ENCODE peak calls at places on chromosomes 7 and 10, in seven cellular contexts. Y is A172, A is NCI-H774, J is mammary epithelial cell, I is IMR-90, K is T-helper 17 cell, Q is T-cell. C is an unnamed sample.

GRCh38 chr10:24132741-24133140 is 76.2 kb upstream of the KIAA1217 start:
- DNase-seq in Y (peak), A (no peak), J (peak), I (no peak), K (no peak), Q (no peak), C (no peak)

GRCh38 chr10:32459072-32459703 is 13.2 kb downstream of the CCDC7 start:
- DNase-seq in Y (no peak), A (no peak), J (no peak), I (no peak), K (peak), Q (peak), C (no peak)

GRCh38 chr10:478471-479245 is 210.8 kb downstream of the DIP2C start:
- DNase-seq in Y (no peak), A (no peak), J (peak), I (no peak), K (no peak), Q (no peak), C (peak)

GRCh38 chr10:11828682-11829284 is 5.6 kb downstream of the PROSER2 start:
- DNase-seq in Y (no peak), A (no peak), J (no peak), I (no peak), K (no peak), Q (no peak), C (no peak)

GRCh38 chr7:6167004-6167551 is 105.3 kb downstream of the CYTH3 start:
- DNase-seq in Y (no peak), A (no peak), J (no peak), I (no peak), K (no peak), Q (no peak), C (no peak)

GRCh38 chr7:157150825-157151412 is 12.2 kb downstream of the UBE3C start:
- DNase-seq in Y (no peak), A (no peak), J (no peak), I (peak), K (no peak), Q (no peak), C (no peak)

GRCh38 chr10:98425511-98426352 is 10.8 kb upstream of the PYROXD2 start:
- DNase-seq in Y (peak), A (no peak), J (peak), I (peak), K (no peak), Q (peak), C (no peak)

GRCh38 chr7:136868496-136869005 is at the start of gene CHRM2:
- DNase-seq in Y (no peak), A (peak), J (peak), I (peak), K (no peak), Q (no peak), C (no peak)

GRCh38 chr10:99560277-99561126 is 27.8 kb downstream of the NKX2-3 start:
- DNase-seq in Y (peak), A (no peak), J (peak), I (peak), K (no peak), Q (no peak), C (no peak)

GRCh38 chr7:145169908-145170307 is 334.1 kb upstream of the TPK1 start:
- DNase-seq in Y (peak), A (peak), J (no peak), I (no peak), K (no peak), Q (no peak), C (no peak)

GRCh38 chr7:149205690-149206381 is 10.5 kb downstream of the ZNF282 start:
- DNase-seq in Y (no peak), A (no peak), J (no peak), I (no peak), K (no peak), Q (no peak), C (no peak)

GRCh38 chr7:54546081-54546985 is 4.2 kb downstream of the VSTM2A start:
- DNase-seq in Y (no peak), A (peak), J (no peak), I (no peak), K (no peak), Q (no peak), C (no peak)

GRCh38 chr10:129161184-129161583 is 305.9 kb upstream of the MGMT start:
- DNase-seq in Y (no peak), A (no peak), J (peak), I (peak), K (no peak), Q (no peak), C (no peak)

GRCh38 chr7:10643545-10643944 is 330.1 kb upstream of the PHF14 start:
- DNase-seq in Y (no peak), A (no peak), J (no peak), I (no peak), K (no peak), Q (no peak), C (no peak)

GRCh38 chr10:11150255-11150731 is 132.6 kb downstream of the CELF2 start:
- DNase-seq in Y (no peak), A (no peak), J (no peak), I (no peak), K (peak), Q (peak), C (no peak)

GRCh38 chr10:85612833-85613232 is 753.8 kb downstream of the GRID1 start:
- DNase-seq in Y (no peak), A (no peak), J (no peak), I (no peak), K (no peak), Q (no peak), C (no peak)

GRCh38 chr7:11830004-11830403 is 2.0 kb downstream of the THSD7A start:
- DNase-seq in Y (no peak), A (no peak), J (no peak), I (no peak), K (no peak), Q (no peak), C (no peak)

C was measured in kidney.